ENCODE peak calls at places on chromosomes 7 and 10, in five cellular contexts. T is activated T-helper 9 cell treated with anti-CD3 and anti-CD28 coated beads, Interleukin-2, amount 50 U/mL, for 16 hours; Y is AG09309; Q is fibroblast of the aortic adventitia; W is naive B cell. E is an unnamed sample.

GRCh38 chr10:48574817-48575380 is 30.0 kb downstream of the ARHGAP22 start:
- DNase-seq in Y (no peak), W (no peak), Q (no peak), T (no peak), E (no peak)

GRCh38 chr10:44064987-44065787 is 319.7 kb downstream of the CXCL12 start:
- DNase-seq in Q (no peak), T (no peak), Y (no peak), W (no peak), E (no peak)

GRCh38 chr10:85080934-85081333 is 752.5 kb downstream of the CCSER2 start:
- DNase-seq in Q (no peak), W (no peak), Y (no peak), T (no peak), E (no peak)

GRCh38 chr7:11332186-11332864 is 358.7 kb downstream of the PHF14 start:
- DNase-seq in Q (no peak), T (no peak), W (no peak), Y (no peak), E (no peak)

GRCh38 chr10:132554053-132554990 is 16.7 kb downstream of the INPP5A start:
- DNase-seq in T (no peak), W (no peak), Q (no peak), Y (no peak), E (no peak)

GRCh38 chr7:69732203-69732602 is 133.9 kb downstream of the AUTS2 start:
- DNase-seq in Q (peak; percentile 10), W (no peak), T (no peak), Y (no peak), E (no peak)

GRCh38 chr7:135291809-135292253 is 58.2 kb downstream of the STRA8 start:
- DNase-seq in T (no peak), Y (no peak), W (peak; percentile 34), Q (peak; percentile 75), E (no peak)

GRCh38 chr10:93413252-93413689 is 68.9 kb downstream of the MYOF start:
- DNase-seq in Y (no peak), T (no peak), W (no peak), Q (no peak), E (no peak)

GRCh38 chr7:93218997-93219827 is 7.1 kb downstream of the HEPACAM2 start:
- DNase-seq in Y (no peak), T (no peak), Q (no peak), W (no peak), E (no peak)

GRCh38 chr7:37759519-37759918 is 76.0 kb downstream of the GPR141 start:
- DNase-seq in T (no peak), W (no peak), Q (no peak), Y (no peak), E (no peak)

GRCh38 chr10:116122126-116122525 is 150.9 kb downstream of the GFRA1 start:
- DNase-seq in Y (no peak), W (no peak), Q (no peak), T (no peak), E (no peak)

GRCh38 chr7:699260-700170 is 27.0 kb upstream of the DNAAF5 start:
- DNase-seq in Q (no peak), T (no peak), W (no peak), Y (no peak), E (no peak)

GRCh38 chr10:94183666-94184264 is 179.0 kb downstream of the NOC3L start:
- DNase-seq in W (no peak), Q (peak; percentile 87), Y (peak; percentile 82), T (no peak), E (peak; percentile 73)

GRCh38 chr10:24944512-24945255 is 7.7 kb downstream of the PRTFDC1 start:
- DNase-seq in W (no peak), Q (peak; percentile 81), Y (no peak), T (no peak), E (no peak)

GRCh38 chr10:93425861-93426260 is 56.3 kb downstream of the MYOF start:
- DNase-seq in T (no peak), W (no peak), Q (no peak), Y (no peak), E (no peak)

GRCh38 chr10:119742988-119743646 is 17.3 kb downstream of the INPP5F start:
- DNase-seq in W (no peak), Q (no peak), Y (no peak), T (no peak), E (no peak)

GRCh38 chr7:93092757-93093370 is 24.9 kb downstream of the SAMD9 start:
- DNase-seq in Q (peak; percentile 79), T (no peak), Y (peak; percentile 29), W (no peak), E (peak; percentile 20)

GRCh38 chr10:42866115-42866995 is 83.8 kb downstream of the BMS1 start:
- DNase-seq in Y (peak; percentile 5), Q (peak; percentile 74), W (peak; percentile 12), T (no peak), E (peak; percentile 5)

GRCh38 chr10:74445493-74445892 is 294.5 kb downstream of the ADK start:
- DNase-seq in Y (no peak), T (no peak), Q (no peak), W (no peak), E (no peak)

GRCh38 chr7:106957766-106958165 is 86.7 kb upstream of the PRKAR2B start:
- DNase-seq in Q (no peak), T (no peak), Y (no peak), W (no peak), E (no peak)

GRCh38 chr10:6543431-6544005 is 36.6 kb downstream of the PRKCQ start:
- DNase-seq in Q (no peak), Y (no peak), T (peak; percentile 28), W (no peak), E (no peak)

GRCh38 chr10:110511734-110512449 is 14.2 kb downstream of the DUSP5 start:
- DNase-seq in W (no peak), T (no peak), Q (peak; percentile 63), Y (no peak), E (no peak)